ENCODE peak calls at places on chromosomes 7 and 10, in five cellular contexts. One of them, this sample, is unnamed.

GRCh38 chr10:93462881-93463280 is 19.3 kb downstream of the MYOF start:
- DNase-seq in HCEC 1CT: peak
- DNase-seq in anterior cingulate cortex: no peak
- DNase-seq in C1 segment of cervical spinal cord: no peak
- DNase-seq in NCI-H1092 treated with DMSO at 0.1 percent for 48 hours: no peak
- DNase-seq in this sample: no peak

GRCh38 chr7:97016392-97017196 is 8.0 kb downstream of the DLX5 start:
- DNase-seq in C1 segment of cervical spinal cord: no peak
- DNase-seq in HCEC 1CT: no peak
- DNase-seq in NCI-H1092 treated with DMSO at 0.1 percent for 48 hours: peak
- DNase-seq in anterior cingulate cortex: no peak
- DNase-seq in this sample: peak

GRCh38 chr10:17836917-17837316 is 27.8 kb downstream of the MRC1 start:
- DNase-seq in NCI-H1092 treated with DMSO at 0.1 percent for 48 hours: no peak
- DNase-seq in HCEC 1CT: peak
- DNase-seq in C1 segment of cervical spinal cord: no peak
- DNase-seq in anterior cingulate cortex: no peak
- DNase-seq in this sample: no peak

GRCh38 chr7:157476654-157477549 is 140.1 kb downstream of the DNAJB6 start:
- DNase-seq in C1 segment of cervical spinal cord: no peak
- DNase-seq in NCI-H1092 treated with DMSO at 0.1 percent for 48 hours: no peak
- DNase-seq in HCEC 1CT: no peak
- DNase-seq in anterior cingulate cortex: no peak
- DNase-seq in this sample: no peak

GRCh38 chr7:120794100-120794729 is 63.7 kb downstream of the TSPAN12 start:
- DNase-seq in C1 segment of cervical spinal cord: no peak
- DNase-seq in anterior cingulate cortex: no peak
- DNase-seq in NCI-H1092 treated with DMSO at 0.1 percent for 48 hours: no peak
- DNase-seq in HCEC 1CT: no peak
- DNase-seq in this sample: peak

GRCh38 chr10:84270708-84271107 is 25.9 kb downstream of the RGR start:
- DNase-seq in HCEC 1CT: no peak
- DNase-seq in C1 segment of cervical spinal cord: no peak
- DNase-seq in NCI-H1092 treated with DMSO at 0.1 percent for 48 hours: peak
- DNase-seq in anterior cingulate cortex: no peak
- DNase-seq in this sample: no peak

GRCh38 chr10:132669208-132669861 is 116.6 kb downstream of the NKX6-2 start:
- DNase-seq in C1 segment of cervical spinal cord: no peak
- DNase-seq in anterior cingulate cortex: no peak
- DNase-seq in NCI-H1092 treated with DMSO at 0.1 percent for 48 hours: no peak
- DNase-seq in HCEC 1CT: no peak
- DNase-seq in this sample: peak

GRCh38 chr10:88299787-88300186 is 283.3 kb downstream of the RNLS start:
- DNase-seq in HCEC 1CT: no peak
- DNase-seq in anterior cingulate cortex: no peak
- DNase-seq in NCI-H1092 treated with DMSO at 0.1 percent for 48 hours: no peak
- DNase-seq in C1 segment of cervical spinal cord: no peak
- DNase-seq in this sample: no peak

GRCh38 chr10:32582946-32583345 is 137.0 kb downstream of the CCDC7 start:
- DNase-seq in NCI-H1092 treated with DMSO at 0.1 percent for 48 hours: no peak
- DNase-seq in C1 segment of cervical spinal cord: no peak
- DNase-seq in anterior cingulate cortex: no peak
- DNase-seq in HCEC 1CT: no peak
- DNase-seq in this sample: no peak

GRCh38 chr7:6691609-6692106 is 15.1 kb downstream of the ZNF12 start:
- DNase-seq in C1 segment of cervical spinal cord: no peak
- DNase-seq in anterior cingulate cortex: no peak
- DNase-seq in NCI-H1092 treated with DMSO at 0.1 percent for 48 hours: no peak
- DNase-seq in HCEC 1CT: no peak
- DNase-seq in this sample: peak

GRCh38 chr7:6576024-6576866 is 1.0 kb upstream of the ZDHHC4 start:
- DNase-seq in NCI-H1092 treated with DMSO at 0.1 percent for 48 hours: peak
- DNase-seq in C1 segment of cervical spinal cord: no peak
- DNase-seq in HCEC 1CT: no peak
- DNase-seq in anterior cingulate cortex: no peak
- DNase-seq in this sample: no peak

GRCh38 chr7:91041901-91042457 is 222.3 kb upstream of the FZD1 start:
- DNase-seq in anterior cingulate cortex: no peak
- DNase-seq in C1 segment of cervical spinal cord: no peak
- DNase-seq in HCEC 1CT: no peak
- DNase-seq in NCI-H1092 treated with DMSO at 0.1 percent for 48 hours: no peak
- DNase-seq in this sample: no peak

GRCh38 chr10:28892818-28893547 is 215.7 kb downstream of the BAMBI start:
- DNase-seq in NCI-H1092 treated with DMSO at 0.1 percent for 48 hours: no peak
- DNase-seq in anterior cingulate cortex: no peak
- DNase-seq in HCEC 1CT: no peak
- DNase-seq in C1 segment of cervical spinal cord: no peak
- DNase-seq in this sample: no peak

GRCh38 chr10:15473401-15473777 is 102.3 kb upstream of the FAM171A1 start:
- DNase-seq in NCI-H1092 treated with DMSO at 0.1 percent for 48 hours: no peak
- DNase-seq in C1 segment of cervical spinal cord: no peak
- DNase-seq in HCEC 1CT: no peak
- DNase-seq in anterior cingulate cortex: no peak
- DNase-seq in this sample: no peak

GRCh38 chr7:81231203-81231922 is 312.5 kb upstream of the SEMA3C start:
- DNase-seq in NCI-H1092 treated with DMSO at 0.1 percent for 48 hours: peak
- DNase-seq in HCEC 1CT: no peak
- DNase-seq in anterior cingulate cortex: no peak
- DNase-seq in C1 segment of cervical spinal cord: no peak
- DNase-seq in this sample: no peak

GRCh38 chr7:73909051-73909941 is 48.3 kb downstream of the TMEM270 start:
- DNase-seq in C1 segment of cervical spinal cord: peak
- DNase-seq in anterior cingulate cortex: peak
- DNase-seq in NCI-H1092 treated with DMSO at 0.1 percent for 48 hours: no peak
- DNase-seq in HCEC 1CT: no peak
- DNase-seq in this sample: no peak

This sample was measured in NCI-H2171 treated with DMSO at 0.1 percent for 48 hours.